ENCODE peak calls at places on chromosomes 11 and 22, in seven cellular contexts. E is AG04450, A is choroid plexus epithelial cell, L is GM23338, B is IMR-90, F is body of pancreas, H is uterus. Y is an unnamed sample.

GRCh38 chr11:78876686-78877085 is 302.0 kb upstream of the NARS2 start:
- DNase-seq in H (no peak), A (no peak), F (no peak), B (no peak), L (no peak), E (no peak), Y (no peak)

GRCh38 chr22:40572976-40573375 is 63.5 kb downstream of the MRTFA start:
- DNase-seq in F (no peak), L (no peak), H (no peak), E (no peak), A (peak), B (no peak), Y (no peak)

GRCh38 chr11:17188675-17189074 is 19.1 kb downstream of the PIK3C2A start:
- DNase-seq in H (no peak), E (no peak), F (no peak), B (no peak), L (peak), A (peak), Y (no peak)

GRCh38 chr11:107682182-107682971 is 29.5 kb downstream of the SLN start:
- DNase-seq in A (no peak), B (no peak), L (no peak), H (no peak), E (no peak), F (no peak), Y (no peak)

GRCh38 chr11:69603978-69604524 is 36.9 kb upstream of the CCND1 start:
- DNase-seq in E (no peak), H (no peak), A (no peak), L (no peak), B (no peak), F (no peak), Y (no peak)

GRCh38 chr11:108967571-108967970 is 302.7 kb downstream of the DDX10 start:
- DNase-seq in F (no peak), A (no peak), H (peak), E (no peak), L (no peak), B (no peak), Y (no peak)

GRCh38 chr22:37187891-37188761 is at the start of gene C1QTNF6:
- DNase-seq in F (no peak), A (no peak), H (peak), B (peak), E (no peak), L (peak), Y (no peak)

GRCh38 chr22:25726241-25726640 is 15.7 kb upstream of the MYO18B start:
- DNase-seq in L (no peak), F (no peak), B (no peak), A (no peak), E (no peak), H (no peak), Y (no peak)

GRCh38 chr11:63610604-63611394 is 3.4 kb downstream of the PLAAT3 start:
- DNase-seq in B (no peak), E (no peak), A (peak), L (peak), F (no peak), H (no peak), Y (no peak)

GRCh38 chr11:92870241-92870826 is 99.1 kb upstream of the MTNR1B start:
- DNase-seq in H (no peak), L (no peak), B (peak), E (no peak), F (no peak), A (no peak), Y (no peak)
- TF ChIP-seq CTCF in H (no peak), L (no peak), B (no peak), E (no peak), F (no peak), A (no peak), Y (no peak)

DNA sequence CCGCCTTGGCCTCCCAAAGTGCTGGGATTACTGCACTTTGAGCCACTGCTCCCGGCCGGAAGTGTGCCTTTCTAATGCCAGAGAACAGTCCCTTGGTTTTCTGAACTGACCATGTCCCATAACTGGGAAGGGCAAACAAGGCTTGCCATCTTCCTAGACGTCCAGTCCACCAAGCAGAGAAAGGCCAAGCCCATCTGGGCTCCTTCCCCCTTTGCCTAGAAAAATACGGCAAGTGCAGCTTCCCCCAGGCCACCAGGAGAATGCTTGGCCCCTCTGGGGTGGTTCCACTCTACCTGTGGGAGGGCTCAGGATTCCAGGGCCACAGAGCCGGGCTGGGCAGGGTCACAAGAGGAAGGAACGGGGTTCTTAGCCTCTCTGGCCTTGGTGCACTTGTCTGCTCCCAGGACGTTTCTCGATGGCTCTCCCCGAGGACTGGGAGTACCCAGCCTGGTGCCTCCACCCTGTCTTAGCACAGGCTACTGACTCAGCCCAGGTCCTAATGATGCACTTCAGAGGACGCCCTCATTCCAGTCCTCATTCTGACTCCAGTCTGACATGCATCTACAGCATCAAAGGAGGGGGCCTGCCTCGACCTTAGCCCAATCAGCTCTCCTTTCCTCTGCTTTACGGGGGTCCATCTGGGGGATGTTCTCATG is 1.2 kb downstream of the USP2 start:
- DNase-seq in A (no peak), L (no peak), F (peak), E (no peak), B (no peak), H (no peak), Y (no peak)
- H3K4me3 ChIP-seq in A (no peak), L (peak), F (no peak), E (no peak), B (no peak), H (no peak), Y (peak)

GRCh38 chr11:82937554-82937953 is 36.0 kb downstream of the DDIAS start:
- DNase-seq in H (no peak), L (no peak), A (no peak), B (no peak), F (no peak), E (no peak), Y (no peak)
- TF ChIP-seq CTCF in H (no peak), L (no peak), A (no peak), B (no peak), F (no peak), E (no peak), Y (no peak)

GRCh38 chr11:65524010-65524746 is 705 bp upstream of the SCYL1 start:
- DNase-seq in F (peak), A (no peak), L (no peak), H (peak), E (no peak), B (no peak), Y (no peak)
- H3K4me3 ChIP-seq in F (no peak), A (peak), L (peak), H (peak), E (peak), B (peak), Y (peak)

GRCh38 chr11:8229299-8230177 is 34.1 kb downstream of the LMO1 start:
- DNase-seq in E (no peak), F (peak), H (no peak), A (no peak), L (no peak), B (no peak), Y (no peak)
- TF ChIP-seq CTCF in E (no peak), F (no peak), H (no peak), A (no peak), L (no peak), B (no peak), Y (no peak)

DNA sequence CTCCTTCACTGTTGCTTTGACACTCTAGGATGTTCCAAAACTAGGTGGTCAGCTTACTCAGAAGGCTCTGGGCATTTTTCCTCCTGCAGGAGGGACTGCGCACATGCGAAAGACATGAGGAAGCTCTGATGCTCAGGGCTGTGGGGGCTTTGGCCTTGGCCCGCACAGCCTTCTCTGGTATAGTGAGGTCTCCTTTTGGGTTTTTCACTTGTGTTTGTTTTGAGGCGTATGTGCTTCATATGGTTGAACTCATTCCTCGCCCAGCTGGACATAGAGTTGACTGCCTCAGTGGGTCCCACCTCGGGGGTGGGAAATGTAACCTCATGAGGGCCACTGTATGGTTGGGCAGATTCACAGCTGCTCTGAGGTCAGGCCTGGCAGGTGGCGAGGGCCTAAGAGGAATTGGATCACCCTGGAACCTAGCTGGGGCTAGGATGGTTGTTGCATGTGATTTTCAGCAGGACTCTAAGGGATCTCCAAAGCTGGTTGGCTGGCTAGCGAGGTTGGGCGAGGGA is 63.7 kb downstream of the PTPRJ start:
- DNase-seq in F (no peak), A (no peak), E (no peak), L (no peak), H (no peak), B (no peak), Y (no peak)
- H3K4me3 ChIP-seq in F (no peak), A (no peak), E (no peak), L (no peak), H (no peak), B (no peak), Y (no peak)

DNA sequence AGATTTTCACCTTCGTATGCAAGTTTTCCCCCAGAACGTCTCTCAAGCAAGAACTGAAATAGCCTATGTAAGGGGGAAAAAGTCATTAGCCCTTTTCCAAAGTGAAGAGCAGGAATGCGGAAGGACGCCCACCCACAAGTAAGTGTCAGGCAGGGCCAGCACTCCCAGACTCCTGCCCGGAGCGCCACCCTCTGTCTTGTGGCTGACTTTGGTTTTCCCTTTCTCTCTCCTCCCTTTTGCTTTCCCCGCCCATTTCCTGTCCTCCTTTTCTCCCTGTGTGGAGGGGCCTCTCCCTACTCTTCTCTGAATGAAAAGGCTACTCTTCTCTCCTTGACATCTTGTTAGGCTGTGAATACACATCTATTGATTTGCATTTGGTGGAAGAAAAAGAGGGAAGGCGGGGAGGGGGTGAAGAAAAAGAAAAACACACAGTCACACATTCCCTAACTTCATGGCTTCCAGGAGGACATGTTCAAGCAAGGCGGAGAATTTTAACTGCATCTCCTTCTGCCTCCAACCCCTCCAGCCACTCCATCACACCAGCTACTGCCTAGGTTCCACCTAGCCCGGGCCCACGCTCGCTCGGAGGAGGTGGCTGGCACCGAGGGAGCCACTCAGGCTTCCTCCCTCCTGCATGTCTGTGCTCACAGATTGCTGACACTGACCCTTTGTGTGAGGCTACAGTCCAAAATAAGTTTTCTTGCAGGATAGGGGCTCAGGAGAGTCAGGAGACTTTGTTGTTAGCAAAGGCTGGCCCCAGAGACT is 9.2 kb upstream of the OPCML start:
- DNase-seq in A (no peak), H (no peak), B (no peak), E (no peak), F (no peak), L (peak), Y (no peak)
- TF ChIP-seq CTCF in A (no peak), H (no peak), B (no peak), E (no peak), F (no peak), L (peak), Y (no peak)

GRCh38 chr11:64642418-64642735 is 51.4 kb downstream of the SLC22A12 start:
- DNase-seq in H (no peak), E (no peak), L (no peak), B (no peak), A (no peak), F (no peak), Y (no peak)

GRCh38 chr11:64644348-64645242 is 53.6 kb downstream of the SLC22A12 start:
- DNase-seq in A (no peak), L (peak), B (no peak), F (no peak), E (no peak), H (no peak), Y (no peak)

GRCh38 chr11:64643258-64643881 is 52.4 kb downstream of the SLC22A12 start:
- DNase-seq in L (peak), H (peak), E (no peak), A (no peak), B (no peak), F (peak), Y (no peak)

GRCh38 chr11:64642876-64643257 is 51.8 kb downstream of the SLC22A12 start:
- DNase-seq in A (no peak), L (no peak), E (no peak), B (no peak), H (peak), F (no peak), Y (no peak)

DNA sequence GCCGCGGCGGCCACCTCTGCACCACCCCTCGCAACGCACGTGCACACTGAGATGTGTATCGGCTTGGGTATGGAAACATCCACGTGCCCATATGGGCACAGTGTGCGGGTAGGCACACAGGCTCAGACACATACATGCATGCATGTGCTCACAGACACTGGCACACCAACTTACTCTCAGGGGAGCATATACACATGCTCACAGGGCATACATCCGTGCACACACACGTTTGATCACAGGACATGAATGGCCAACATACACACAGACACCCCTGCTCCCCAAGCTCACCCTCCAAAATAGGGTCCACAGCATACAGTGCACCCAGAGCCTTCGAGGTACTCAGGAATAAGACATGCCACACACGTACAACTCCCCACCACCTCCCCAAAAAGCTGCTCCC is 52.9 kb downstream of the SLC22A12 start:
- DNase-seq in F (no peak), L (no peak), H (no peak), E (no peak), A (no peak), B (no peak), Y (no peak)
- H3K4me3 ChIP-seq in F (no peak), L (peak), H (peak), E (no peak), A (no peak), B (no peak), Y (no peak)